ENCODE peak calls at places on chromosome 1, in nine cellular contexts. One of them, this sample, is unnamed.
A peak's percentile ranks its signal among the peaks of the same experiment; 100 is the strongest.

GRCh38 chr1:228343211-228343661 is 63.4 kb downstream of the TRIM11 start:
- DNase-seq in brain microvascular endothelial cell: no peak
- DNase-seq in aorta: peak; percentile 67
- DNase-seq in uterus: peak; percentile 8
- DNase-seq in astrocyte: no peak
- DNase-seq in GM23338: no peak
- DNase-seq in left ventricle myocardium inferior: peak; percentile 2
- DNase-seq in lower lobe of right lung: peak; percentile 36
- DNase-seq in Panc1: no peak
- DNase-seq in this sample: no peak

GRCh38 chr1:222546091-222546490 is 1.8 kb downstream of the HHIPL2 start:
- DNase-seq in brain microvascular endothelial cell: no peak
- DNase-seq in aorta: no peak
- DNase-seq in uterus: no peak
- DNase-seq in astrocyte: no peak
- DNase-seq in GM23338: no peak
- DNase-seq in left ventricle myocardium inferior: no peak
- DNase-seq in lower lobe of right lung: no peak
- DNase-seq in Panc1: no peak
- DNase-seq in this sample: no peak

GRCh38 chr1:180842052-180842451 is 70.6 kb upstream of the KIAA1614 start:
- DNase-seq in brain microvascular endothelial cell: peak; percentile 55
- DNase-seq in aorta: no peak
- DNase-seq in uterus: no peak
- DNase-seq in astrocyte: peak; percentile 85
- DNase-seq in GM23338: peak; percentile 41
- DNase-seq in left ventricle myocardium inferior: no peak
- DNase-seq in lower lobe of right lung: no peak
- DNase-seq in Panc1: no peak
- DNase-seq in this sample: no peak

GRCh38 chr1:21329209-21329844 is 39.1 kb upstream of the ECE1 start:
- DNase-seq in brain microvascular endothelial cell: no peak
- DNase-seq in aorta: no peak
- DNase-seq in uterus: no peak
- DNase-seq in astrocyte: no peak
- DNase-seq in GM23338: peak; percentile 73
- DNase-seq in left ventricle myocardium inferior: no peak
- DNase-seq in lower lobe of right lung: no peak
- DNase-seq in Panc1: no peak
- DNase-seq in this sample: peak; percentile 80

GRCh38 chr1:3066250-3066711 is 2.7 kb upstream of the PRDM16 start:
- DNase-seq in brain microvascular endothelial cell: no peak
- DNase-seq in aorta: peak; percentile 88
- DNase-seq in uterus: no peak
- DNase-seq in astrocyte: no peak
- DNase-seq in GM23338: peak; percentile 62
- DNase-seq in left ventricle myocardium inferior: peak; percentile 67
- DNase-seq in lower lobe of right lung: peak; percentile 81
- DNase-seq in Panc1: no peak
- DNase-seq in this sample: no peak

GRCh38 chr1:81437649-81438048 is 363.1 kb upstream of the ADGRL2 start:
- DNase-seq in brain microvascular endothelial cell: no peak
- DNase-seq in aorta: no peak
- DNase-seq in uterus: no peak
- DNase-seq in astrocyte: no peak
- DNase-seq in GM23338: no peak
- DNase-seq in left ventricle myocardium inferior: no peak
- DNase-seq in lower lobe of right lung: no peak
- DNase-seq in Panc1: no peak
- DNase-seq in this sample: no peak

GRCh38 chr1:11550664-11551283 is 71.8 kb downstream of the DISP3 start:
- DNase-seq in brain microvascular endothelial cell: peak; percentile 71
- DNase-seq in aorta: no peak
- DNase-seq in uterus: no peak
- DNase-seq in astrocyte: peak; percentile 59
- DNase-seq in GM23338: peak; percentile 97
- DNase-seq in left ventricle myocardium inferior: peak; percentile 42
- DNase-seq in lower lobe of right lung: no peak
- DNase-seq in Panc1: no peak
- DNase-seq in this sample: peak; percentile 60

GRCh38 chr1:8435569-8436071 is 117.7 kb downstream of the SLC45A1 start:
- DNase-seq in brain microvascular endothelial cell: no peak
- DNase-seq in aorta: no peak
- DNase-seq in uterus: no peak
- DNase-seq in astrocyte: no peak
- DNase-seq in GM23338: no peak
- DNase-seq in left ventricle myocardium inferior: no peak
- DNase-seq in lower lobe of right lung: no peak
- DNase-seq in Panc1: no peak
- DNase-seq in this sample: no peak

GRCh38 chr1:203473781-203474305 is 1.8 kb upstream of the PRELP start:
- DNase-seq in brain microvascular endothelial cell: no peak
- DNase-seq in aorta: no peak
- DNase-seq in uterus: no peak
- DNase-seq in astrocyte: no peak
- DNase-seq in GM23338: no peak
- DNase-seq in left ventricle myocardium inferior: no peak
- DNase-seq in lower lobe of right lung: no peak
- DNase-seq in Panc1: no peak
- DNase-seq in this sample: no peak

GRCh38 chr1:203477748-203478147 is 2.1 kb downstream of the PRELP start:
- DNase-seq in brain microvascular endothelial cell: no peak
- DNase-seq in aorta: no peak
- DNase-seq in uterus: no peak
- DNase-seq in astrocyte: no peak
- DNase-seq in GM23338: no peak
- DNase-seq in left ventricle myocardium inferior: no peak
- DNase-seq in lower lobe of right lung: no peak
- DNase-seq in Panc1: no peak
- DNase-seq in this sample: no peak

GRCh38 chr1:203478231-203478630 is 2.6 kb downstream of the PRELP start:
- DNase-seq in brain microvascular endothelial cell: no peak
- DNase-seq in aorta: no peak
- DNase-seq in uterus: no peak
- DNase-seq in astrocyte: no peak
- DNase-seq in GM23338: no peak
- DNase-seq in left ventricle myocardium inferior: no peak
- DNase-seq in lower lobe of right lung: no peak
- DNase-seq in Panc1: no peak
- DNase-seq in this sample: no peak

GRCh38 chr1:203475012-203475981 is at the start of gene PRELP:
- DNase-seq in brain microvascular endothelial cell: no peak
- DNase-seq in aorta: no peak
- DNase-seq in uterus: peak; percentile 91
- DNase-seq in astrocyte: no peak
- DNase-seq in GM23338: peak; percentile 85
- DNase-seq in left ventricle myocardium inferior: peak; percentile 42
- DNase-seq in lower lobe of right lung: no peak
- DNase-seq in Panc1: no peak
- DNase-seq in this sample: no peak

DNA sequence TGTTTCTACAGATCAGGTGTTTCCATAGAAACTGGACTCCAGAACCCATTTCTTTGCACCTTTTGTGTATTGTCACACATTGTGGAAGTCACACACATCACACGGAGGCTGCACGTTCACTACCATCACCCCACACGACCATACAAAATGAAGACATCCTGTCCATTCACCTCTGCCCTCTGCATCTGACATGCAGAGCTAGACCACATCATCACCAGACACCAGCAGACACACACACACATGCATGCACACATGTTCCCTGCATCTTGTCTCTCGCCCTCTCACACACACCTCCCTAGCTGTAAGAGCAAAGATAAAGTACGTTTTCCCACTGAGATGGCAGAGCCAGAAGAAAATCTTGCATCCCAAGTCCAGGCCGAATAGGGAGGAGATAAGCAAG is 617 bp downstream of the PRELP start:
- DNase-seq in brain microvascular endothelial cell: no peak
- DNase-seq in aorta: no peak
- DNase-seq in uterus: no peak
- DNase-seq in astrocyte: no peak
- DNase-seq in GM23338: no peak
- DNase-seq in left ventricle myocardium inferior: no peak
- DNase-seq in lower lobe of right lung: no peak
- DNase-seq in Panc1: no peak
- DNase-seq in this sample: no peak
- H3K4me3 ChIP-seq in brain microvascular endothelial cell: no peak overlapping the region
- H3K4me3 ChIP-seq in aorta: peak overlapping the region; percentile 45
- H3K4me3 ChIP-seq in uterus: peak overlapping the region; percentile 64
- H3K4me3 ChIP-seq in astrocyte: no peak overlapping the region
- H3K4me3 ChIP-seq in GM23338: no peak overlapping the region
- H3K4me3 ChIP-seq in left ventricle myocardium inferior: peak overlapping the region; percentile 62
- H3K4me3 ChIP-seq in lower lobe of right lung: peak overlapping the region; percentile 48
- H3K4me3 ChIP-seq in Panc1: no peak overlapping the region
- H3K4me3 ChIP-seq in this sample: no peak overlapping the region

DNA sequence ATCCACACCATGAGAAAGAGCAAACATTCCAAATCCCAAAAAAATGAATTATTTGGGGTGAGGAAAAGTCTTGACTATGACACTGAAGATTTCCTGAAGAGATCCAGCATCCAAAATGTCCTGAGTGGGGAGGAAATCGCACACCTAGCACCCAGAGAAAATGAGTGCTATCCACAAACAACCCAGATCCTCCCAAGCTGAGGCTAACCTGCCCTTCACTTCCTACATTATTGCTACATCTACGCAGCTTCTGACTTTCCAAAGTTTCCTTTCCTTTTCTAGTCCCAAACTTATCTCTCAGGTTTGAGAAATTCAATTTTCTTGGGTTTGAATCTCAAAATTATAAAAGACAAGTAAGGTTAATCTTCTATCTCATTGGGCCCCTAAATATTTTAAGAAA is 906 bp upstream of the RGS13 start:
- DNase-seq in brain microvascular endothelial cell: no peak
- DNase-seq in aorta: no peak
- DNase-seq in uterus: no peak
- DNase-seq in astrocyte: no peak
- DNase-seq in GM23338: no peak
- DNase-seq in left ventricle myocardium inferior: no peak
- DNase-seq in lower lobe of right lung: no peak
- DNase-seq in Panc1: no peak
- DNase-seq in this sample: no peak
- H3K4me3 ChIP-seq in brain microvascular endothelial cell: no peak overlapping the region
- H3K4me3 ChIP-seq in aorta: no peak overlapping the region
- H3K4me3 ChIP-seq in uterus: no peak overlapping the region
- H3K4me3 ChIP-seq in astrocyte: no peak overlapping the region
- H3K4me3 ChIP-seq in GM23338: no peak overlapping the region
- H3K4me3 ChIP-seq in left ventricle myocardium inferior: no peak overlapping the region
- H3K4me3 ChIP-seq in lower lobe of right lung: no peak overlapping the region
- H3K4me3 ChIP-seq in Panc1: no peak overlapping the region
- H3K4me3 ChIP-seq in this sample: no peak overlapping the region

GRCh38 chr1:185224132-185224531 is 67.2 kb downstream of the SWT1 start:
- DNase-seq in brain microvascular endothelial cell: no peak
- DNase-seq in aorta: no peak
- DNase-seq in uterus: no peak
- DNase-seq in astrocyte: no peak
- DNase-seq in GM23338: no peak
- DNase-seq in left ventricle myocardium inferior: no peak
- DNase-seq in lower lobe of right lung: no peak
- DNase-seq in Panc1: no peak
- DNase-seq in this sample: no peak

GRCh38 chr1:185228979-185229378 is 72.0 kb downstream of the SWT1 start:
- DNase-seq in brain microvascular endothelial cell: no peak
- DNase-seq in aorta: no peak
- DNase-seq in uterus: no peak
- DNase-seq in astrocyte: no peak
- DNase-seq in GM23338: no peak
- DNase-seq in left ventricle myocardium inferior: no peak
- DNase-seq in lower lobe of right lung: no peak
- DNase-seq in Panc1: no peak
- DNase-seq in this sample: no peak

GRCh38 chr1:185227161-185227560 is 70.2 kb downstream of the SWT1 start:
- DNase-seq in brain microvascular endothelial cell: no peak
- DNase-seq in aorta: no peak
- DNase-seq in uterus: no peak
- DNase-seq in astrocyte: no peak
- DNase-seq in GM23338: no peak
- DNase-seq in left ventricle myocardium inferior: no peak
- DNase-seq in lower lobe of right lung: no peak
- DNase-seq in Panc1: no peak
- DNase-seq in this sample: no peak

GRCh38 chr1:185232874-185233273 is 75.9 kb downstream of the SWT1 start:
- DNase-seq in brain microvascular endothelial cell: no peak
- DNase-seq in aorta: no peak
- DNase-seq in uterus: no peak
- DNase-seq in astrocyte: no peak
- DNase-seq in GM23338: no peak
- DNase-seq in left ventricle myocardium inferior: no peak
- DNase-seq in lower lobe of right lung: no peak
- DNase-seq in Panc1: no peak
- DNase-seq in this sample: no peak

GRCh38 chr1:185229981-185230380 is 73.0 kb downstream of the SWT1 start:
- DNase-seq in brain microvascular endothelial cell: no peak
- DNase-seq in aorta: no peak
- DNase-seq in uterus: no peak
- DNase-seq in astrocyte: no peak
- DNase-seq in GM23338: no peak
- DNase-seq in left ventricle myocardium inferior: no peak
- DNase-seq in lower lobe of right lung: no peak
- DNase-seq in Panc1: no peak
- DNase-seq in this sample: no peak
- H3K4me3 ChIP-seq in brain microvascular endothelial cell: no peak overlapping the region
- H3K4me3 ChIP-seq in aorta: no peak overlapping the region
- H3K4me3 ChIP-seq in uterus: no peak overlapping the region
- H3K4me3 ChIP-seq in astrocyte: no peak overlapping the region
- H3K4me3 ChIP-seq in GM23338: no peak overlapping the region
- H3K4me3 ChIP-seq in left ventricle myocardium inferior: no peak overlapping the region
- H3K4me3 ChIP-seq in lower lobe of right lung: no peak overlapping the region
- H3K4me3 ChIP-seq in Panc1: no peak overlapping the region
- H3K4me3 ChIP-seq in this sample: no peak overlapping the region

GRCh38 chr1:166166701-166167394 is at the start of gene FAM78B:
- DNase-seq in brain microvascular endothelial cell: no peak
- DNase-seq in aorta: peak; percentile 84
- DNase-seq in uterus: peak; percentile 83
- DNase-seq in astrocyte: peak; percentile 55
- DNase-seq in GM23338: peak; percentile 78
- DNase-seq in left ventricle myocardium inferior: peak; percentile 84
- DNase-seq in lower lobe of right lung: peak; percentile 74
- DNase-seq in Panc1: no peak
- DNase-seq in this sample: peak; percentile 3

GRCh38 chr1:166169182-166169581 is 2.4 kb upstream of the FAM78B start:
- DNase-seq in brain microvascular endothelial cell: no peak
- DNase-seq in aorta: no peak
- DNase-seq in uterus: no peak
- DNase-seq in astrocyte: no peak
- DNase-seq in GM23338: no peak
- DNase-seq in left ventricle myocardium inferior: no peak
- DNase-seq in lower lobe of right lung: no peak
- DNase-seq in Panc1: no peak
- DNase-seq in this sample: no peak

GRCh38 chr1:166165661-166166399 is 971 bp downstream of the FAM78B start:
- DNase-seq in brain microvascular endothelial cell: no peak
- DNase-seq in aorta: peak; percentile 76
- DNase-seq in uterus: peak; percentile 24
- DNase-seq in astrocyte: peak; percentile 51
- DNase-seq in GM23338: peak; percentile 50
- DNase-seq in left ventricle myocardium inferior: no peak
- DNase-seq in lower lobe of right lung: peak; percentile 50
- DNase-seq in Panc1: no peak
- DNase-seq in this sample: no peak

GRCh38 chr1:166166400-166166699 is 451 bp downstream of the FAM78B start:
- DNase-seq in brain microvascular endothelial cell: no peak
- DNase-seq in aorta: peak; percentile 74
- DNase-seq in uterus: no peak
- DNase-seq in astrocyte: no peak
- DNase-seq in GM23338: no peak
- DNase-seq in left ventricle myocardium inferior: no peak
- DNase-seq in lower lobe of right lung: no peak
- DNase-seq in Panc1: no peak
- DNase-seq in this sample: no peak

GRCh38 chr1:166167395-166167922 is 658 bp upstream of the FAM78B start:
- DNase-seq in brain microvascular endothelial cell: no peak
- DNase-seq in aorta: no peak
- DNase-seq in uterus: no peak
- DNase-seq in astrocyte: no peak
- DNase-seq in GM23338: peak; percentile 20
- DNase-seq in left ventricle myocardium inferior: no peak
- DNase-seq in lower lobe of right lung: no peak
- DNase-seq in Panc1: no peak
- DNase-seq in this sample: no peak
- H3K4me3 ChIP-seq in brain microvascular endothelial cell: peak overlapping the region; percentile 57
- H3K4me3 ChIP-seq in aorta: peak overlapping the region; percentile 95
- H3K4me3 ChIP-seq in uterus: peak overlapping the region; percentile 79
- H3K4me3 ChIP-seq in astrocyte: peak overlapping the region; percentile 58
- H3K4me3 ChIP-seq in GM23338: peak overlapping the region; percentile 83
- H3K4me3 ChIP-seq in left ventricle myocardium inferior: peak overlapping the region; percentile 76
- H3K4me3 ChIP-seq in lower lobe of right lung: peak overlapping the region; percentile 65
- H3K4me3 ChIP-seq in Panc1: peak overlapping the region; percentile 76
- H3K4me3 ChIP-seq in this sample: no peak overlapping the region

This sample was measured in trophoblast cell.